ENCODE peak calls at places on chromosomes 11 and 22, in five cellular contexts. B, W, S, Z and H are unnamed samples. For H3K4me1 and H3K9me3, the result is how much of the 10 kb centered on the place peaks cover.

GRCh38 chr11:117771197-117771596 is 25.8 kb downstream of the DSCAML1 start:
- DNase-seq in Z (no peak), S (no peak), W (no peak), B (no peak), H (no peak)

GRCh38 chr11:33900159-33900855 is 8.4 kb upstream of the LMO2 start:
- DNase-seq in S (no peak), Z (no peak), W (no peak), B (no peak), H (no peak)

GRCh38 chr11:9982127-9982795 is 311.8 kb downstream of the SBF2 start:
- DNase-seq in W (no peak), B (peak), S (peak), Z (no peak), H (no peak)

GRCh38 chr22:44046485-44047141 is 22.5 kb downstream of the PARVB start:
- DNase-seq in W (no peak), S (no peak), B (no peak), Z (no peak), H (no peak)

GRCh38 chr11:129115652-129116585 is 76.2 kb downstream of the ARHGAP32 start:
- DNase-seq in W (peak), B (peak), S (peak), Z (no peak), H (peak)

GRCh38 chr11:114134870-114135269 is 75.4 kb downstream of the ZBTB16 start:
- DNase-seq in Z (no peak), B (peak), S (peak), W (no peak), H (no peak)

GRCh38 chr22:24730864-24731263 is 43.7 kb downstream of the PIWIL3 start:
- DNase-seq in B (no peak), S (no peak), Z (no peak), W (peak), H (peak)

GRCh38 chr11:8239056-8239455 is 24.6 kb downstream of the LMO1 start:
- DNase-seq in S (no peak), Z (no peak), W (no peak), B (no peak), H (no peak)

GRCh38 chr22:25282346-25282670 is 62.9 kb downstream of the CRYBB2 start:
- DNase-seq in B (no peak), W (no peak), Z (no peak), S (no peak), H (no peak)

GRCh38 chr11:123103326-123103980 is 41.5 kb upstream of the HSPA8 start:
- DNase-seq in B (peak), S (peak), Z (peak), W (peak), H (peak)

GRCh38 chr11:66418168-66418985 is 2.5 kb upstream of the NPAS4 start:
- DNase-seq in W (peak), S (peak), B (peak), Z (peak), H (peak)

GRCh38 chr11:17734418-17734911 is at the start of gene KCNC1:
- DNase-seq in W (no peak), B (no peak), Z (no peak), S (peak), H (peak)

GRCh38 chr11:10655227-10655626 is 38.3 kb downstream of the IRAG1 start:
- DNase-seq in Z (no peak), B (no peak), W (no peak), S (peak), H (no peak)

DNA sequence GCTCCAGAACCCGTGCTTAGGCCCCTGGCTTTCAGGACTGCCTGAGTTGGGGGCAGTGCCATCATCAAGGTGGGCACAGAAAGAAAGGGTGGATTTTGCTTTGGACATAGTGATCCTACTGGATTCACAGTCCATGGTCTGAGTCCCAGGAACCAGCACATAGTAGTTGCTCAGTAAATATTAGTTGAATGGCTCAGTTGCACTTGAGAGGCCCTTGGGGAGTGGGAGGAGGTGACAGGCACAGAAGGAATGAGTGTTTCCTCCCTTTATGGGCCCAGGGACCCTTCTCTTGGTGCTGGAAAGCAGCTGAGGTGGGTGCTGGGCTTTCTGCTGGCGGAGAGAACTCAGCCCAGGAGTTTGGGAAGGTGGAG is 16.6 kb downstream of the ARHGEF17 start:
- DNase-seq in S (no peak), B (no peak), Z (no peak), W (no peak), H (no peak)
- H3K27ac ChIP-seq in S (peak), B (no peak), Z (peak), W (peak), H (no peak)

GRCh38 chr11:61957028-61957770 is 7.0 kb downstream of the BEST1 start:
- DNase-seq in Z (no peak), W (no peak), B (no peak), S (no peak), H (no peak)

GRCh38 chr11:61959678-61960077 is 7.8 kb downstream of the FTH1 start:
- DNase-seq in S (no peak), B (no peak), W (no peak), Z (no peak), H (no peak)

GRCh38 chr11:61960532-61960931 is 6.9 kb downstream of the FTH1 start:
- DNase-seq in W (no peak), S (no peak), Z (no peak), B (no peak), H (no peak)

GRCh38 chr11:61958590-61958989 is 8.4 kb downstream of the BEST1 start:
- DNase-seq in Z (no peak), S (no peak), B (no peak), W (no peak), H (no peak)

GRCh38 chr11:61959026-61959608 is 8.3 kb downstream of the FTH1 start:
- DNase-seq in B (peak), S (no peak), W (no peak), Z (no peak), H (no peak)
- H3K4me1 ChIP-seq in B (under half), S (under half), W (under half), Z (half or more), H (under half)

GRCh38 chr11:85407648-85408047 is 219.5 kb downstream of the DLG2 start:
- DNase-seq in S (no peak), Z (no peak), B (no peak), W (no peak), H (peak)

GRCh38 chr11:85406316-85406715 is 220.8 kb downstream of the DLG2 start:
- DNase-seq in B (no peak), W (no peak), S (no peak), Z (no peak), H (no peak)

GRCh38 chr11:85406841-85407240 is 220.3 kb downstream of the DLG2 start:
- DNase-seq in W (no peak), B (no peak), Z (no peak), S (no peak), H (no peak)
- H3K9me3 ChIP-seq in W (under half), B (under half), Z (under half), S (under half), H (under half)

DNA sequence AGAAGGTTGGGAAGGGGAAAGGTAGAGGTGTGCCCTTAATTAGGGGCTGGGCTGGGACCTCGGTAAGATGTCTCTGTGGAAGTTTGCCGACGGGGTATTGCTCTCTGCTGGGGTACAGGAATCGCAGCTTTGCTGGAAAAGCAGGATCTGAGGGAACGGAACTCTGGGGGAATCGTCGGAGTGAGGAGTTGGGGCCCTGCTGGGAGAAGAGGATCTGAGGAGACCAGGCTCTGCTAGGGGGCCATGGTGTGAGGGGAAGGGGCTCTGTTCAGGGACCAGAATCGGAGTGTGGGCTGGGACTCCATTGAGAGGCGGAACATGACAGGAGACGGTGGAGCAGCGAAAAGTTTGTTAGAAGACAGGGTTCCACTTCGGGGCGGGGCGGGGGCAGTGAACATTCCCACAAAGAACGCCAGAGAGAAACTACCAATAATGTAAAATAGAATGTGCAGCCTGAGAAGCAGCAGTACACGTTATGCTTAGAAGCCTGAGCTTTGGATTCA is 456 bp downstream of the AAMDC start:
- DNase-seq in W (peak), B (peak), S (peak), Z (no peak), H (peak)
- H3K27ac ChIP-seq in W (peak), B (peak), S (peak), Z (peak), H (no peak)

GRCh38 chr22:19989725-19990067 is 26.9 kb downstream of the ARVCF start:
- DNase-seq in B (no peak), S (no peak), Z (no peak), W (no peak), H (no peak)
- H3K4me1 ChIP-seq in B (under half), S (under half), Z (half or more), W (under half), H (under half)

GRCh38 chr11:133713844-133714243 is 131.5 kb downstream of the SPATA19 start:
- DNase-seq in Z (no peak), W (no peak), S (no peak), B (no peak), H (no peak)
- H3K9me3 ChIP-seq in Z (under half), W (under half), S (under half), B (under half), H (under half)

DNA sequence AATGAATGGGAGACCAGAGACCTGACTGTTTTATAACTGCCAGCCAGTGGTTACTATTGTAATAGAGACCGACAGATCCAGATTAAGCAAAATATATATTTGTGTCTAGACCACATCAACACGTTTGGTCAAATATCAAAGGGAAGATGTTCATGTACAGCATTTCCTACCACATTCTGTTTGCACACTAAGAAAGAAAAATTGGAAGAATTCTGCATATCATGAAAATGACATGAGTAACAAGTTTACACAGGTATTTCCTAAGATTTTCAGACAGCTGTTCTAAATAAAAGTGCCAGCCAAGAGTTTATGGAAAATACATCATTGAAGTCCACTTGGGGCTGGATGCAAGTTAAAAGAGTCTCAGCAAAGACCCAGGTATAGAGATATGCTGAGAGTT is 145.5 kb upstream of the ANO3 start:
- DNase-seq in B (no peak), Z (no peak), S (no peak), W (no peak), H (no peak)
- H3K27ac ChIP-seq in B (no peak), Z (no peak), S (no peak), W (no peak), H (no peak)

GRCh38 chr11:20035375-20035700 is 124.9 kb downstream of the DBX1 start:
- DNase-seq in Z (no peak), S (no peak), B (no peak), W (no peak), H (no peak)

GRCh38 chr11:20032577-20033265 is 127.6 kb downstream of the DBX1 start:
- DNase-seq in Z (no peak), W (no peak), B (peak), S (no peak), H (no peak)

GRCh38 chr11:20034941-20035340 is 125.3 kb downstream of the DBX1 start:
- DNase-seq in W (no peak), Z (no peak), B (no peak), S (no peak), H (peak)

GRCh38 chr11:20032127-20032526 is 128.1 kb downstream of the DBX1 start:
- DNase-seq in Z (no peak), B (no peak), S (no peak), W (no peak), H (no peak)

GRCh38 chr11:20033806-20034205 is 126.5 kb downstream of the DBX1 start:
- DNase-seq in Z (no peak), B (no peak), S (no peak), W (no peak), H (no peak)
- H3K4me1 ChIP-seq in Z (half or more), B (under half), S (under half), W (half or more), H (half or more)

GRCh38 chr22:47564158-47564450 is 801.7 kb downstream of the TBC1D22A start:
- DNase-seq in Z (no peak), S (no peak), B (no peak), W (no peak), H (no peak)
- H3K9me3 ChIP-seq in Z (under half), S (under half), B (under half), W (under half), H (under half)

GRCh38 chr22:40679249-40679963 is at the start of gene MCHR1:
- DNase-seq in S (peak), B (no peak), W (no peak), Z (no peak), H (peak)

GRCh38 chr22:40674274-40674673 is 5.0 kb upstream of the MCHR1 start:
- DNase-seq in W (no peak), Z (no peak), B (no peak), S (no peak), H (no peak)

GRCh38 chr22:40679964-40680818 is 907 bp downstream of the MCHR1 start:
- DNase-seq in B (no peak), S (no peak), Z (no peak), W (no peak), H (peak)

GRCh38 chr22:40678493-40679248 is 613 bp upstream of the MCHR1 start:
- DNase-seq in Z (no peak), W (peak), B (no peak), S (no peak), H (peak)

DNA sequence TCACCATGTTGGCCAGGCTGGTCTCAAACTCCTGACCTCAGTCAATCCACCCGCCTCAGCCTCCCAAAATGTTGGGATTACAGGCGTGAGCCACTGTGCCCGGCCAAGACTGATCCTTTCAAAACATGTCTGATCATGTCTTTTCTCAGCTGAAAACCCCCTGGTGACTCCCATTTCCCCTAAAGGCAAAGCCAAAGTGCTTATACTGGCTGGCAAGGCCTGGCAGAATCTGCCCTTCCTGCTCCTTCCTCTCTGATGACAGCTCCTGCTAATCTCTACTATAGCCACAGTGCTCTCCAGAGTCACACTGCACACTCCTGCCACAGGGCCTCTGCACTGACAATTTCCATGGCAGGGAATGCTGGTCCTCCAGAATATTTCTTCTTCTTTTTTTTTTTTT is 2.6 kb upstream of the MCHR1 start:
- DNase-seq in W (no peak), B (peak), Z (no peak), S (no peak), H (no peak)
- H3K27ac ChIP-seq in W (no peak), B (no peak), Z (no peak), S (no peak), H (no peak)